ENCODE peak calls at places on chromosomes 7 and 10, in seven cellular contexts. O, E, N, L, W, J and X are unnamed samples.

GRCh38 chr10:72935358-72935757 is 19.2 kb downstream of the PLA2G12B start:
- DNase-seq in O (no peak), E (no peak), N (peak), L (no peak), W (no peak), J (no peak), X (no peak)

GRCh38 chr7:102322202-102322715 is 34.0 kb downstream of the SPDYE6 start:
- DNase-seq in O (no peak), E (no peak), N (no peak), L (peak), W (no peak), J (peak), X (no peak)

GRCh38 chr10:113006656-113007342 is 56.8 kb downstream of the TCF7L2 start:
- DNase-seq in O (no peak), E (no peak), N (no peak), L (no peak), W (no peak), J (no peak), X (no peak)

GRCh38 chr7:114082934-114083647 is 164.3 kb upstream of the PPP1R3A start:
- DNase-seq in O (peak), E (peak), N (no peak), L (no peak), W (no peak), J (no peak), X (no peak)

GRCh38 chr7:129607471-129608120 is 3.9 kb upstream of the NRF1 start:
- DNase-seq in O (peak), E (no peak), N (no peak), L (no peak), W (no peak), J (peak), X (no peak)

GRCh38 chr7:25835191-25835590 is 316.8 kb upstream of the NFE2L3 start:
- DNase-seq in O (no peak), E (no peak), N (peak), L (no peak), W (no peak), J (no peak), X (no peak)

GRCh38 chr10:131180941-131181855 is 130.3 kb downstream of the TCERG1L start:
- DNase-seq in O (no peak), E (no peak), N (no peak), L (peak), W (no peak), J (no peak), X (no peak)

GRCh38 chr10:49766484-49766883 is 4.4 kb upstream of the OGDHL start:
- DNase-seq in O (no peak), E (no peak), N (no peak), L (no peak), W (no peak), J (no peak), X (no peak)

GRCh38 chr10:3898821-3899220 is 113.8 kb upstream of the KLF6 start:
- DNase-seq in O (no peak), E (no peak), N (no peak), L (no peak), W (no peak), J (no peak), X (no peak)

GRCh38 chr10:24505759-24506158 is 217.9 kb downstream of the ARHGAP21 start:
- DNase-seq in O (no peak), E (no peak), N (no peak), L (no peak), W (no peak), J (no peak), X (no peak)

GRCh38 chr7:44977956-44978355 is 859 bp downstream of the MYO1G start:
- DNase-seq in O (no peak), E (peak), N (no peak), L (no peak), W (no peak), J (no peak), X (no peak)

GRCh38 chr7:21256310-21256877 is 171.5 kb upstream of the SP4 start:
- DNase-seq in O (peak), E (no peak), N (peak), L (no peak), W (no peak), J (no peak), X (no peak)

GRCh38 chr10:13386021-13386420 is 37.9 kb upstream of the SEPHS1 start:
- DNase-seq in O (no peak), E (no peak), N (no peak), L (no peak), W (no peak), J (no peak), X (no peak)

GRCh38 chr7:10888861-10889260 is 84.8 kb upstream of the PHF14 start:
- DNase-seq in O (no peak), E (no peak), N (no peak), L (no peak), W (no peak), J (no peak), X (no peak)

GRCh38 chr7:95718556-95719410 is 53.6 kb upstream of the DYNC1I1 start:
- DNase-seq in O (no peak), E (no peak), N (peak), L (no peak), W (no peak), J (no peak), X (no peak)

GRCh38 chr7:80785961-80786360 is 132.9 kb downstream of the SEMA3C start:
- DNase-seq in O (no peak), E (no peak), N (peak), L (no peak), W (no peak), J (no peak), X (no peak)

GRCh38 chr10:13470270-13470669 is 58.5 kb downstream of the BEND7 start:
- DNase-seq in O (no peak), E (no peak), N (no peak), L (no peak), W (no peak), J (no peak), X (no peak)

GRCh38 chr7:77800158-77800557 is 1.6 kb downstream of the PHTF2 start:
- DNase-seq in O (no peak), E (no peak), N (no peak), L (no peak), W (no peak), J (peak), X (no peak)

GRCh38 chr7:111727905-111728634 is 165.8 kb upstream of the IMMP2L start:
- DNase-seq in O (no peak), E (peak), N (no peak), L (no peak), W (no peak), J (no peak), X (no peak)

DNA sequence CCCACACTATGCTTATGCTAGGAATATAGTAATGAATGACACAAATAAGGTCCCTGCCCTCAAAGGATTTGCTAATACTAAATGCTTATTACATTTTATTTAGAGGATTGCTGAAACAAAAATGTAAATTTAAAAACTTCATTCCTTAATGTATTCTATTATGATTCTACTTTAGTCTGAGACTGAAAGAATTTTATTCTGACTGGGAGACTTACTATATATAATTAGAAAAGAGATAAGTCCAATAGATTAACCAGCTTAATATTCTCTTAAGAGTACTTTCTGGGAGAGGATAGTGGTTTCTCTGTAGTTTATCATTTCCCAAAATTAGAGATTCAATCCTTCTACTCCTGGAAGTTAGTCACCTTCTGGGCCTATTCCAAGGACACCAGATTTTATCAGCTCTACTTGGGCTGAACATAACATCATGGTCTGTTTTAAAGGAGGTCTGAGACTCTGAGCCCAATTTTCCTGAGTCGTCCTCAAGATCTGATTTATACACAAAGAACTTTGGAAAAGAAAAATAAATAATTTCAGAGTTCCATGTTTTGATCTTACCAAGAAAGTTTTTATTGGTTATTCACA is 41.1 kb downstream of the ASZ1 start:
- DNase-seq in O (no peak), E (no peak), N (peak), L (no peak), W (no peak), J (no peak), X (no peak)
- TF ChIP-seq CTCF in O (no peak), E (no peak), N (no peak), L (no peak), W (no peak), J (no peak), X (peak)

GRCh38 chr7:90749774-90750173 is 153.7 kb downstream of the CDK14 start:
- DNase-seq in O (no peak), E (no peak), N (peak), L (no peak), W (no peak), J (peak), X (no peak)
- TF ChIP-seq CTCF in O (peak), E (no peak), N (no peak), L (no peak), W (no peak), J (peak), X (peak)

DNA sequence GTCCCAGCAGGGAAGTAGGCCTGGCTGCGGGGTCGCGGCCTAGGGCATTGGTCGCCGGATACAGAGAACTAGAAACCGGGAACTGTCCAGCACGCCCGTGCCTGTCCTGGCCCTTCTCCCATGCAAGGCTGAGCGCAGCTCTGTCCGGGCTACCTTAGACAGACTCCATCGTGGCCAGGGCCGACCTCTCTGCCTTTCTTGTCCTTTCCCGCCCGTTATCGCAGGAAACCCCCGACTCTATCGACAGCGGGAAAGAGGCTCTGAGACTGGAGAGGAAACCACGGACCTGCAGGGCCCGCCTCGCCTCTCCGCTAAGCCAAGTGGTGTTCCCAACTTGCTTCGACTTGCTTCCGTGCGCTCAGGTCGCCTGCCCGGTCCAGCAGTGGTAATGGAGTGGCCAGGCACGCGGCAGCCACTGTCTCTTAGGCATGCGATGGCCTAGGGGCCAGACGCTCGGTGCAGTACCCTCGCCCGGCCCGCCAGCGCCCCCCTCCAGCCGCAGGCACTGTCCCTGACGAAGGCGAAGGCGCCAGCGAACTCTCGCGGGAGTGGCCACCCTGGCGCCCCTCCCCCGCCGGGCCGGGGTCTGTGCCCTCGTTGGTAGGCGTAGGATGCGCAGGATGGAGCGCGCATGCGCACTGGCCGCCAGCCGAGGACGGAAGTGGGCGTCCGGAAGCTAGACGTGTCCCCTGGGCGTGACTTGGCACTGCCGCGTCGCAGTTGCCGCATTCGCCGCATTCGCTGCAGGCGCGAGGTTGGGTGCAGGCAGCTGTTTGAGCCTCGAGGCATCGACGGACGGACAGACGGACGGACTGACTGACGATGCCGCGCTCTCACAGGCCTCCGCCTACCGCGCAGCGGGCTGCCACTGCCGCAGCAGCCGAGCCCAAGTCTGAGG is 54.4 kb downstream of the MCMBP start:
- DNase-seq in O (peak), E (peak), N (peak), L (peak), W (peak), J (no peak), X (peak)
- TF ChIP-seq CTCF in O (peak), E (no peak), N (no peak), L (no peak), W (no peak), J (no peak), X (peak)

GRCh38 chr7:142557971-142558582 is 191.2 kb upstream of the PRSS1 start:
- DNase-seq in O (peak), E (no peak), N (peak), L (no peak), W (peak), J (peak), X (no peak)
- TF ChIP-seq CTCF in O (peak), E (peak), N (peak), L (no peak), W (peak), J (peak), X (peak)